ENCODE peak calls at places on chromosomes 5 and 9, in eight cellular contexts. O is cardiac fibroblast; V is lower leg skin; E is stomach; N is GM23338; F is caudate nucleus; B is stimulated activated CD8-positive, alpha-beta memory T cell treated with anti-CD3 and anti-CD28 coated beads, Interleukin-15, amount 100 ng/mL, for 1 hour; P is NCI-H1417. U is an unnamed sample.

GRCh38 chr5:55441107-55441771 is 93.5 kb downstream of the PLPP1 start:
- DNase-seq in O (no peak), V (no peak), E (no peak), N (peak; percentile 22), F (peak; percentile 50), B (no peak), P (peak; percentile 17), U (no peak)

GRCh38 chr5:112401924-112402323 is 17.2 kb downstream of the EPB41L4A start:
- DNase-seq in O (no peak), V (no peak), E (no peak), N (peak; percentile 18), F (no peak), B (no peak), P (no peak), U (no peak)

GRCh38 chr5:132259061-132259851 is 1.8 kb downstream of the PDLIM4 start:
- DNase-seq in O (peak; percentile 93), V (no peak), E (peak; percentile 16), N (no peak), F (no peak), B (no peak), P (no peak), U (peak; percentile 88)

GRCh38 chr5:15737036-15737821 is 237.2 kb downstream of the FBXL7 start:
- DNase-seq in O (peak; percentile 48), V (no peak), E (no peak), N (no peak), F (no peak), B (no peak), P (no peak), U (no peak)

GRCh38 chr5:138752341-138752950 is 779 bp upstream of the CTNNA1 start:
- DNase-seq in O (peak; percentile 47), V (peak; percentile 33), E (no peak), N (peak; percentile 72), F (no peak), B (no peak), P (no peak), U (peak; percentile 32)

GRCh38 chr5:33223563-33224305 is 217.0 kb upstream of the TARS1 start:
- DNase-seq in O (no peak), V (no peak), E (no peak), N (no peak), F (no peak), B (no peak), P (no peak), U (no peak)

GRCh38 chr9:88775037-88775471 is 216.2 kb upstream of the S1PR3 start:
- DNase-seq in O (peak; percentile 96), V (no peak), E (peak; percentile 44), N (no peak), F (no peak), B (no peak), P (no peak), U (no peak)

GRCh38 chr9:128992995-128993394 is 35.1 kb downstream of the SH3GLB2 start:
- DNase-seq in O (peak; percentile 20), V (no peak), E (peak; percentile 51), N (peak; percentile 65), F (peak; percentile 42), B (no peak), P (no peak), U (no peak)

GRCh38 chr9:34963577-34963976 is 5.5 kb downstream of the PHF24 start:
- DNase-seq in O (no peak), V (no peak), E (no peak), N (no peak), F (no peak), B (no peak), P (no peak), U (no peak)